ENCODE peak calls at places on chromosomes 11 and 22, in four cellular contexts. One of them, this sample, is unnamed.

GRCh38 chr11:11148104-11148509 is 204.9 kb downstream of the CSNK2A3 start:
- DNase-seq in GM12878: no peak
- DNase-seq in HepG2: no peak
- DNase-seq in H1: peak
- DNase-seq in this sample: peak

GRCh38 chr11:8018742-8019631 is 31.9 kb downstream of the EIF3F start:
- DNase-seq in HepG2: peak
- DNase-seq in H1: peak
- DNase-seq in GM12878: no peak
- DNase-seq in this sample: no peak

GRCh38 chr22:22159384-22159783 is 85.2 kb upstream of the VPREB1 start:
- DNase-seq in HepG2: no peak
- DNase-seq in GM12878: no peak
- DNase-seq in H1: no peak
- DNase-seq in this sample: no peak

GRCh38 chr11:119377961-119378667 is 3.4 kb downstream of the USP2 start:
- DNase-seq in GM12878: no peak
- DNase-seq in HepG2: no peak
- DNase-seq in H1: no peak
- DNase-seq in this sample: peak

GRCh38 chr22:40856513-40857308 is at the start of the genes ST13 and XPNPEP3:
- DNase-seq in HepG2: peak
- DNase-seq in GM12878: peak
- DNase-seq in H1: peak
- DNase-seq in this sample: peak

GRCh38 chr22:29226246-29226981 is 20.7 kb downstream of the EMID1 start:
- DNase-seq in GM12878: no peak
- DNase-seq in H1: no peak
- DNase-seq in HepG2: no peak
- DNase-seq in this sample: no peak

GRCh38 chr11:46895821-46896220 is 22.5 kb downstream of the LRP4 start:
- DNase-seq in H1: no peak
- DNase-seq in HepG2: no peak
- DNase-seq in GM12878: no peak
- DNase-seq in this sample: no peak

GRCh38 chr22:23179381-23180294 is 671 bp upstream of the BCR start:
- DNase-seq in H1: no peak
- DNase-seq in GM12878: no peak
- DNase-seq in HepG2: no peak
- DNase-seq in this sample: peak

GRCh38 chr22:27454807-27455450 is 346.6 kb downstream of the MN1 start:
- DNase-seq in H1: no peak
- DNase-seq in GM12878: no peak
- DNase-seq in HepG2: no peak
- DNase-seq in this sample: no peak

GRCh38 chr11:9170450-9170849 is 79.1 kb upstream of the SCUBE2 start:
- DNase-seq in HepG2: no peak
- DNase-seq in H1: no peak
- DNase-seq in GM12878: no peak
- DNase-seq in this sample: no peak

GRCh38 chr11:86360775-86361395 is 13.8 kb upstream of the CCDC81 start:
- DNase-seq in HepG2: peak
- DNase-seq in GM12878: no peak
- DNase-seq in H1: no peak
- DNase-seq in this sample: peak

GRCh38 chr11:64642876-64643257 is 51.8 kb downstream of the SLC22A12 start:
- DNase-seq in GM12878: no peak
- DNase-seq in H1: no peak
- DNase-seq in HepG2: no peak
- DNase-seq in this sample: no peak

GRCh38 chr11:34167961-34168360 is 62.5 kb downstream of the NAT10 start:
- DNase-seq in HepG2: no peak
- DNase-seq in H1: no peak
- DNase-seq in GM12878: no peak
- DNase-seq in this sample: no peak

GRCh38 chr11:14118047-14118446 is 155.5 kb downstream of the SPON1 start:
- DNase-seq in GM12878: no peak
- DNase-seq in H1: no peak
- DNase-seq in HepG2: no peak
- DNase-seq in this sample: no peak

GRCh38 chr11:69931994-69932910 is 113.0 kb upstream of the FGF3 start:
- DNase-seq in H1: no peak
- DNase-seq in GM12878: no peak
- DNase-seq in HepG2: no peak
- DNase-seq in this sample: no peak

GRCh38 chr22:32644252-32645100 is 157.0 kb upstream of the TIMP3 start:
- DNase-seq in HepG2: peak
- DNase-seq in GM12878: no peak
- DNase-seq in H1: no peak
- DNase-seq in this sample: no peak

GRCh38 chr11:123188508-123189165 is 6.4 kb downstream of the CLMP start:
- DNase-seq in HepG2: no peak
- DNase-seq in GM12878: no peak
- DNase-seq in H1: no peak
- DNase-seq in this sample: no peak

GRCh38 chr11:13216019-13217006 is 61.3 kb upstream of the BMAL1 start:
- DNase-seq in GM12878: no peak
- DNase-seq in HepG2: peak
- DNase-seq in H1: peak
- DNase-seq in this sample: no peak

GRCh38 chr22:20038574-20038973 is 17.7 kb downstream of the TANGO2 start:
- DNase-seq in H1: no peak
- DNase-seq in GM12878: no peak
- DNase-seq in HepG2: no peak
- DNase-seq in this sample: no peak

GRCh38 chr22:37633693-37634504 is 5.6 kb upstream of the SH3BP1 start:
- DNase-seq in HepG2: peak
- DNase-seq in H1: peak
- DNase-seq in GM12878: peak
- DNase-seq in this sample: peak

GRCh38 chr22:49020314-49020713 is 807.4 kb downstream of the BRD1 start:
- DNase-seq in HepG2: no peak
- DNase-seq in H1: no peak
- DNase-seq in GM12878: no peak
- DNase-seq in this sample: no peak

GRCh38 chr11:64056213-64056785 is 20.6 kb downstream of the FLRT1 start:
- DNase-seq in GM12878: no peak
- DNase-seq in H1: no peak
- DNase-seq in HepG2: no peak
- DNase-seq in this sample: no peak

GRCh38 chr11:68146704-68147474 is 25.7 kb upstream of the CHKA start:
- DNase-seq in GM12878: no peak
- DNase-seq in HepG2: peak
- DNase-seq in H1: no peak
- DNase-seq in this sample: peak

GRCh38 chr11:68045900-68046299 is 7.1 kb downstream of the TCIRG1 start:
- DNase-seq in GM12878: no peak
- DNase-seq in H1: no peak
- DNase-seq in HepG2: no peak
- DNase-seq in this sample: no peak

GRCh38 chr22:50489363-50490243 is 2.9 kb downstream of the MIOX start:
- DNase-seq in HepG2: no peak
- DNase-seq in GM12878: no peak
- DNase-seq in H1: peak
- DNase-seq in this sample: no peak

GRCh38 chr11:115612331-115612730 is 108.1 kb upstream of the CADM1 start:
- DNase-seq in HepG2: no peak
- DNase-seq in GM12878: no peak
- DNase-seq in H1: no peak
- DNase-seq in this sample: no peak
- TF ChIP-seq BRCA1 in HepG2: no peak
- TF ChIP-seq BRCA1 in GM12878: no peak
- TF ChIP-seq BRCA1 in H1: no peak
- TF ChIP-seq BRCA1 in this sample: no peak

GRCh38 chr11:4697583-4697982 is at the start of gene OR51E2:
- DNase-seq in H1: no peak
- DNase-seq in HepG2: no peak
- DNase-seq in GM12878: no peak
- DNase-seq in this sample: peak
- TF ChIP-seq BRCA1 in H1: no peak
- TF ChIP-seq BRCA1 in HepG2: no peak
- TF ChIP-seq BRCA1 in GM12878: no peak
- TF ChIP-seq BRCA1 in this sample: no peak

GRCh38 chr11:128878455-128878854 is 11.4 kb upstream of the KCNJ1 start:
- DNase-seq in GM12878: no peak
- DNase-seq in H1: no peak
- DNase-seq in HepG2: no peak
- DNase-seq in this sample: no peak
- TF ChIP-seq BRCA1 in GM12878: no peak
- TF ChIP-seq BRCA1 in H1: no peak
- TF ChIP-seq BRCA1 in HepG2: no peak
- TF ChIP-seq BRCA1 in this sample: no peak

GRCh38 chr11:43574949-43575915 is 105.3 kb upstream of the HSD17B12 start:
- DNase-seq in H1: peak
- DNase-seq in HepG2: no peak
- DNase-seq in GM12878: no peak
- DNase-seq in this sample: no peak
- TF ChIP-seq BRCA1 in H1: no peak
- TF ChIP-seq BRCA1 in HepG2: no peak
- TF ChIP-seq BRCA1 in GM12878: no peak
- TF ChIP-seq BRCA1 in this sample: no peak